ENCODE peak calls at places on chromosome 1, in ten cellular contexts. H, Y, J, N, F, T, W, X, Z and V are unnamed samples.

GRCh38 chr1:46396429-46397398 is 2.6 kb downstream of the FAAH start:
- DNase-seq in H (peak; percentile 81), Y (no peak), J (no peak), N (no peak), F (no peak), T (no peak), W (no peak), X (no peak), Z (no peak), V (no peak)

GRCh38 chr1:245154429-245155185 is at the start of gene KIF26B:
- DNase-seq in H (peak; percentile 73), Y (peak; percentile 64), J (peak; percentile 87), N (peak; percentile 37), F (peak; percentile 42), T (peak; percentile 72), W (peak; percentile 65), X (peak; percentile 82), Z (no peak), V (peak; percentile 77)

GRCh38 chr1:217133958-217134856 is 411.0 kb upstream of the ESRRG start:
- DNase-seq in H (peak; percentile 1), Y (no peak), J (no peak), N (no peak), F (peak; percentile 19), T (no peak), W (peak; percentile 57), X (no peak), Z (no peak), V (peak; percentile 36)

GRCh38 chr1:29541641-29542040 is 305.3 kb downstream of the PTPRU start:
- DNase-seq in H (no peak), Y (no peak), J (no peak), N (no peak), F (no peak), T (no peak), W (no peak), X (no peak), Z (no peak), V (no peak)

GRCh38 chr1:157101196-157101595 is 1.6 kb upstream of the ETV3L start:
- DNase-seq in H (no peak), Y (no peak), J (no peak), N (no peak), F (no peak), T (no peak), W (no peak), X (no peak), Z (no peak), V (no peak)

GRCh38 chr1:23422313-23422877 is 2.2 kb downstream of the TCEA3 start:
- DNase-seq in H (peak; percentile 83), Y (peak; percentile 81), J (peak; percentile 95), N (peak; percentile 92), F (peak; percentile 78), T (peak; percentile 83), W (no peak), X (peak; percentile 89), Z (peak; percentile 74), V (peak; percentile 68)

GRCh38 chr1:61980561-61980960 is 214.1 kb upstream of the L1TD1 start:
- DNase-seq in H (no peak), Y (peak; percentile 12), J (no peak), N (no peak), F (peak; percentile 36), T (peak; percentile 4), W (peak; percentile 42), X (no peak), Z (no peak), V (peak; percentile 22)

GRCh38 chr1:171984850-171985485 is 143.7 kb downstream of the DNM3 start:
- DNase-seq in H (peak; percentile 63), Y (peak; percentile 51), J (no peak), N (no peak), F (peak; percentile 52), T (peak; percentile 28), W (peak; percentile 58), X (no peak), Z (no peak), V (peak; percentile 57)

GRCh38 chr1:228308628-228309547 is 97.7 kb downstream of the TRIM11 start:
- DNase-seq in H (no peak), Y (no peak), J (peak; percentile 71), N (no peak), F (no peak), T (no peak), W (no peak), X (no peak), Z (no peak), V (no peak)

GRCh38 chr1:59092126-59092525 is 204.8 kb upstream of the FGGY start:
- DNase-seq in H (peak; percentile 46), Y (peak; percentile 45), J (no peak), N (no peak), F (peak; percentile 30), T (no peak), W (no peak), X (no peak), Z (no peak), V (no peak)

GRCh38 chr1:10841059-10841458 is 44.6 kb upstream of the CASZ1 start:
- DNase-seq in H (no peak), Y (no peak), J (no peak), N (no peak), F (no peak), T (no peak), W (no peak), X (no peak), Z (no peak), V (no peak)

GRCh38 chr1:18410407-18410806 is 70.3 kb upstream of the KLHDC7A start:
- DNase-seq in H (no peak), Y (no peak), J (peak; percentile 72), N (no peak), F (no peak), T (no peak), W (peak; percentile 25), X (no peak), Z (no peak), V (no peak)

GRCh38 chr1:228391411-228392020 is 15.1 kb downstream of the TRIM11 start:
- DNase-seq in H (no peak), Y (no peak), J (peak; percentile 74), N (no peak), F (no peak), T (no peak), W (no peak), X (peak; percentile 63), Z (peak; percentile 10), V (no peak)

GRCh38 chr1:165439287-165439686 is 5.6 kb downstream of the RXRG start:
- DNase-seq in H (no peak), Y (no peak), J (no peak), N (no peak), F (no peak), T (no peak), W (peak; percentile 52), X (no peak), Z (no peak), V (no peak)

GRCh38 chr1:15028117-15028516 is 125.4 kb upstream of the TMEM51 start:
- DNase-seq in H (peak; percentile 89), Y (peak; percentile 96), J (peak; percentile 92), N (no peak), F (peak; percentile 75), T (no peak), W (peak; percentile 48), X (peak; percentile 97), Z (no peak), V (peak; percentile 18)

DNA sequence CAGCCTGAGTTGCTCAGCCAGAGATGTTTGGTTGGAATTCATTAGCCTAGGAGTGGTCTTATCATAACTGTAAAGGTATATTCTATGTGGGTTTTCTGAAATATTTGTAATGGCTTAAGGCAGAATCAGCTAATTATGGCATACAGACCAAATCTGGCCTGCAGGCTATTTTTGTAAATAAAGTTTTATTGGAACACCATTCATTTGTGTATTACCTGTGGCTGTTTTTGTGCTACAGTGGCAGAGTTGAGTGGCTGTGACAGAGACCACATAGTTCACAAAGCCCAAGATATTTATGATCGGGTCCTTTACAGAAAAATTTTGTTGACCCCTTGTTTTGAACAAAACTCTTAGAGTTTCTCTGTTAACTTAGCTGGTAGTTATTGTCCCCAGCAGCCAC is 7.4 kb upstream of the DDOST start:
- DNase-seq in H (no peak), Y (no peak), J (no peak), N (no peak), F (no peak), T (no peak), W (no peak), X (no peak), Z (no peak), V (no peak)
- H3K4me3 ChIP-seq in H (no peak overlapping the region), Y (no peak overlapping the region), J (no peak overlapping the region), N (no peak overlapping the region), F (no peak overlapping the region), T (no peak overlapping the region), W (no peak overlapping the region), X (no peak overlapping the region), Z (no peak overlapping the region), V (no peak overlapping the region)

DNA sequence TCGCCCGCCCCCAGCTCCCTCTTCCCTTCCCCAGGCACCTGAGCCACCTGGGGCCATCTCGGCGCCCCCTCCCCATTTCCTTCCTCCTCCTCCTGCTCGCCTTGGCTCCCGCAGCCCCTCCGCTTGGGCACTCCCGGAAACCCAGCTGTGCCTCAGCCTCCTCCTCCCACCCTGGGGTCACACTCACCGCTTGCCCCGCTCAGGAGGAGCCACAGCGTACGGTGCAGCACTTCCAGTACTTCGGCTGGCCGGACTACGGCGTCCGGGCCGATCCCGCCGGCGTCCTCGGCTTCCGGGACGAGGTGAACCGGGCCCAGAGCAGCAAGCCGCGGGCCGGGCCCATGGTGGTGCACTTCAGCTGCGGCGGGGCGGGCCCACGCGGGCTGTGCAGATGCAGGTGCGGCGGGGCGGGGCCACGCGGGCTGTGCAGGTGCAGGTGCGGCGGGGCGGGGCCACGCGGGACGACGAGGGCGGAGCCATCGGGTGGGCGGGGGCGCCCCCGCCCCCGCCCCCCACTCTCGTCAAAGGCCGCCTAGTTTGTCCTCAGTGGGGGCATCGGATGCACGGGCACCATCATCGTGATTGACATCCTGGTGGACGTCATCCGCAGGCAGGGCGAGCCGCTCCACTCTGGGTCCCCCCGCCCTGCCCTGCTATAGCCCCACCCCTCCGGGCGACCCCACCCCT is 5.6 kb downstream of the RNF223 start:
- DNase-seq in H (no peak), Y (no peak), J (no peak), N (peak; percentile 89), F (no peak), T (no peak), W (peak; percentile 52), X (peak; percentile 89), Z (no peak), V (no peak)
- H3K4me3 ChIP-seq in H (no peak overlapping the region), Y (peak overlapping the region; percentile 69), J (no peak overlapping the region), N (no peak overlapping the region), F (no peak overlapping the region), T (no peak overlapping the region), W (peak overlapping the region; percentile 54), X (no peak overlapping the region), Z (no peak overlapping the region), V (peak overlapping the region; percentile 55)

GRCh38 chr1:97918961-97919360 is 1.9 kb downstream of the DPYD start:
- DNase-seq in H (no peak), Y (no peak), J (no peak), N (no peak), F (no peak), T (no peak), W (no peak), X (no peak), Z (no peak), V (no peak)
- H3K4me3 ChIP-seq in H (peak overlapping the region; percentile 97), Y (peak overlapping the region; percentile 86), J (no peak overlapping the region), N (no peak overlapping the region), F (peak overlapping the region; percentile 90), T (peak overlapping the region; percentile 93), W (no peak overlapping the region), X (peak overlapping the region; percentile 80), Z (peak overlapping the region; percentile 91), V (peak overlapping the region; percentile 93)

DNA sequence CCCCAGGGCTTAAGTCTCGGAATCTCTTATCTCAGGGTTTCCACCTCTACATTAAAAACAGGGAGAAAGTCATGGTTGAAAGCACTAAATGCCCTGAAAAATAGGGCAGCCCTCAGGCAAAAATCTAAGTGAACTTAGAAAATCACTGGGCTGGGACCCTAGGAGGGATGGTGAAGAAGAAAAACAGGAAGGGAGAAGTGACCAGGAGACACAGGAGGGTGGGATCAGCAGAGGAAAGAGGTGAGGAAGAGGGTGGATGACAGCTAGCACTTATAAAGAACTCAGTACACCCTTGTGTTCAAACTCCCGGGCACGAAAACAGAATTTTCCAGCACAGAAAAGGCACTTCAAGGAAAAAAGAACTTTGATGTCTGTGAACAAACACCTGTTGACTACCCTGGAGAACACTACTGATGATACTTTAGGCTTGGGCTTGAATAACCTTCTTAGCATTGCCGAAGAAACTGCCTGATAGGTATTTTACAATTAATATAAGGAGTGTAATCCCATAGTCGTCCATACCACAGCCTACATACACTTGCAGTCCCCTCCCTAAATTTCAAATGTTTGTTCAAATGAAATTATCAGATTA is 2.0 kb downstream of the CHML start:
- DNase-seq in H (no peak), Y (no peak), J (no peak), N (no peak), F (no peak), T (no peak), W (no peak), X (no peak), Z (no peak), V (no peak)
- H3K4me3 ChIP-seq in H (no peak overlapping the region), Y (no peak overlapping the region), J (no peak overlapping the region), N (no peak overlapping the region), F (peak overlapping the region; percentile 97), T (peak overlapping the region; percentile 95), W (peak overlapping the region; percentile 82), X (no peak overlapping the region), Z (no peak overlapping the region), V (no peak overlapping the region)